ENCODE peak calls at places on chromosomes 12 and 14, in nine cellular contexts. D, N, Y, J, X, U, C, G and V are unnamed samples.

GRCh38 chr12:86683568-86683991 is 427.4 kb upstream of the MGAT4C start:
- DNase-seq in C (peak), J (no peak), G (no peak), D (peak), Y (no peak), X (peak), N (no peak), U (no peak), V (no peak)

GRCh38 chr12:62866451-62867082 is 68.4 kb downstream of the PPM1H start:
- DNase-seq in U (peak), G (peak), D (peak), N (no peak), X (peak), J (no peak), Y (no peak), C (no peak), V (no peak)

GRCh38 chr12:122368361-122369073 is 54.0 kb downstream of the CLIP1 start:
- DNase-seq in D (peak), U (peak), X (peak), C (peak), N (no peak), Y (no peak), G (no peak), J (no peak), V (no peak)

GRCh38 chr12:11650697-11651281 is 1.3 kb downstream of the ETV6 start:
- DNase-seq in G (no peak), U (peak), D (peak), N (no peak), Y (no peak), X (peak), C (peak), J (no peak), V (no peak)

GRCh38 chr12:6219980-6220379 is 19.8 kb downstream of the CD9 start:
- DNase-seq in C (no peak), G (peak), U (no peak), X (no peak), Y (no peak), D (no peak), J (no peak), N (peak), V (no peak)

GRCh38 chr14:100715332-100715731 is 11.4 kb upstream of the DLK1 start:
- DNase-seq in C (no peak), X (no peak), N (no peak), Y (no peak), D (no peak), J (no peak), U (no peak), G (no peak), V (no peak)

GRCh38 chr12:54977155-54977554 is 7.4 kb downstream of the TESPA1 start:
- DNase-seq in D (peak), C (no peak), J (no peak), N (no peak), X (peak), U (no peak), Y (no peak), G (no peak), V (no peak)

GRCh38 chr12:132444957-132445883 is 44.7 kb upstream of the FBRSL1 start:
- DNase-seq in C (peak), U (no peak), G (peak), D (no peak), N (peak), J (peak), X (no peak), Y (peak), V (peak)

GRCh38 chr12:2258035-2258434 is 205.2 kb downstream of the CACNA1C start:
- DNase-seq in D (no peak), Y (no peak), X (peak), N (no peak), G (no peak), J (no peak), U (no peak), C (no peak), V (no peak)

GRCh38 chr12:124995200-124995961 is 1.9 kb downstream of the BRI3BP start:
- DNase-seq in X (no peak), J (no peak), N (no peak), D (no peak), C (no peak), U (no peak), G (no peak), Y (no peak), V (no peak)

GRCh38 chr12:97097734-97098133 is 190.7 kb downstream of the NEDD1 start:
- DNase-seq in D (no peak), C (no peak), Y (no peak), X (no peak), U (no peak), N (no peak), J (no peak), G (no peak), V (no peak)

GRCh38 chr12:96300064-96300463 is 100.2 kb downstream of the CDK17 start:
- DNase-seq in Y (no peak), U (no peak), N (no peak), X (no peak), C (no peak), D (no peak), J (no peak), G (no peak), V (no peak)

GRCh38 chr12:52331039-52331438 is 9.8 kb upstream of the KRT83 start:
- DNase-seq in Y (no peak), N (no peak), X (no peak), J (no peak), C (no peak), D (no peak), G (no peak), U (no peak), V (no peak)

GRCh38 chr14:85576161-85576560 is 46.2 kb downstream of the FLRT2 start:
- DNase-seq in X (no peak), Y (no peak), N (no peak), G (no peak), U (no peak), D (no peak), J (no peak), C (no peak), V (no peak)

GRCh38 chr14:90491868-90492560 is 95.2 kb downstream of the CALM1 start:
- DNase-seq in G (no peak), U (no peak), C (no peak), J (no peak), D (no peak), X (no peak), N (no peak), Y (no peak), V (no peak)

GRCh38 chr14:57533214-57533613 is 39.6 kb upstream of the CCDC198 start:
- DNase-seq in D (peak), C (peak), G (no peak), U (peak), Y (no peak), J (no peak), X (peak), N (no peak), V (no peak)

GRCh38 chr12:90706036-90706435 is 248.9 kb downstream of the CCER1 start:
- DNase-seq in J (no peak), C (no peak), X (no peak), U (no peak), N (no peak), Y (no peak), D (no peak), G (no peak), V (no peak)

GRCh38 chr12:30725739-30726138 is 29.0 kb downstream of the CAPRIN2 start:
- DNase-seq in X (peak), G (no peak), C (no peak), J (no peak), Y (no peak), D (peak), U (peak), N (no peak), V (no peak)

GRCh38 chr12:57760347-57760982 is 5.6 kb downstream of the MARCHF9 start:
- DNase-seq in C (no peak), X (no peak), D (no peak), G (peak), N (no peak), Y (no peak), U (no peak), J (no peak), V (no peak)

GRCh38 chr12:125579916-125580315 is 514.7 kb downstream of the AACS start:
- DNase-seq in X (no peak), G (no peak), N (no peak), D (no peak), C (no peak), Y (no peak), J (no peak), U (no peak), V (no peak)

GRCh38 chr14:72590577-72590976 is 303.3 kb downstream of the DPF3 start:
- DNase-seq in Y (no peak), D (no peak), C (no peak), X (no peak), U (peak), G (no peak), J (no peak), N (no peak), V (no peak)

GRCh38 chr14:81275995-81276698 is 55.4 kb upstream of the GTF2A1 start:
- DNase-seq in G (no peak), D (no peak), X (no peak), J (no peak), N (no peak), U (peak), C (no peak), Y (no peak), V (no peak)

GRCh38 chr12:105523164-105524057 is 192.9 kb downstream of the C12orf75 start:
- DNase-seq in U (peak), G (no peak), D (no peak), X (peak), N (peak), J (no peak), Y (no peak), C (no peak), V (peak)

GRCh38 chr14:48983355-48983888 is 602.8 kb downstream of the RPS29 start:
- DNase-seq in J (no peak), X (no peak), Y (no peak), U (no peak), C (no peak), D (no peak), N (no peak), G (no peak), V (no peak)

GRCh38 chr12:11711675-11712327 is 62.3 kb downstream of the ETV6 start:
- DNase-seq in D (no peak), Y (no peak), G (no peak), X (no peak), U (peak), C (no peak), J (no peak), N (no peak), V (no peak)

GRCh38 chr12:75694891-75695290 is 183.5 kb upstream of the KRR1 start:
- DNase-seq in D (peak), J (no peak), G (no peak), C (no peak), U (no peak), X (peak), N (no peak), Y (no peak), V (no peak)

GRCh38 chr12:69639400-69640016 is 28.8 kb upstream of the LRRC10 start:
- DNase-seq in Y (peak), N (peak), X (peak), G (peak), C (peak), J (peak), U (peak), D (peak), V (peak)

GRCh38 chr12:104522985-104523719 is 66.4 kb downstream of the CHST11 start:
- DNase-seq in G (no peak), J (no peak), Y (no peak), D (no peak), N (no peak), C (no peak), U (peak), X (no peak), V (no peak)

GRCh38 chr12:101018540-101018939 is 191.5 kb downstream of the SLC5A8 start:
- DNase-seq in D (peak), J (no peak), G (no peak), C (peak), N (no peak), X (peak), U (peak), Y (no peak), V (no peak)

GRCh38 chr12:63949902-63950301 is 105.4 kb downstream of the SRGAP1 start:
- DNase-seq in G (no peak), X (no peak), C (no peak), N (no peak), D (no peak), Y (no peak), J (no peak), U (no peak), V (no peak)